ENCODE peak calls at places on chromosome X, in four cellular contexts. One of them, this sample, is unnamed.

GRCh38 chrX:153600032-153600373 is 1.1 kb upstream of the CCNQ start:
- DNase-seq in stimulated activated CD4-positive, alpha-beta T cell treated with anti-CD3 and anti-CD28 coated beads, Interleukin-15, amount 100 ng/mL, for 1 hour: no peak
- DNase-seq in fibroblast of mammary gland: no peak
- DNase-seq in SW480: no peak
- DNase-seq in this sample: peak

GRCh38 chrX:103918584-103919335 is 43.7 kb upstream of the TMSB15B start:
- DNase-seq in stimulated activated CD4-positive, alpha-beta T cell treated with anti-CD3 and anti-CD28 coated beads, Interleukin-15, amount 100 ng/mL, for 1 hour: peak
- DNase-seq in fibroblast of mammary gland: peak
- DNase-seq in SW480: peak
- DNase-seq in this sample: peak

GRCh38 chrX:91414710-91415109 is 19.9 kb upstream of the PABPC5 start:
- DNase-seq in stimulated activated CD4-positive, alpha-beta T cell treated with anti-CD3 and anti-CD28 coated beads, Interleukin-15, amount 100 ng/mL, for 1 hour: no peak
- DNase-seq in SW480: no peak
- DNase-seq in fibroblast of mammary gland: peak
- DNase-seq in this sample: peak

GRCh38 chrX:136880003-136880451 is 498 bp downstream of the RBMX start:
- DNase-seq in fibroblast of mammary gland: peak
- DNase-seq in SW480: peak
- DNase-seq in stimulated activated CD4-positive, alpha-beta T cell treated with anti-CD3 and anti-CD28 coated beads, Interleukin-15, amount 100 ng/mL, for 1 hour: peak
- DNase-seq in this sample: no peak

GRCh38 chrX:22300130-22300529 is 27.4 kb downstream of the CBLL2 start:
- DNase-seq in fibroblast of mammary gland: peak
- DNase-seq in SW480: peak
- DNase-seq in stimulated activated CD4-positive, alpha-beta T cell treated with anti-CD3 and anti-CD28 coated beads, Interleukin-15, amount 100 ng/mL, for 1 hour: no peak
- DNase-seq in this sample: peak

GRCh38 chrX:67604979-67605703 is 61.3 kb downstream of the AR start:
- DNase-seq in fibroblast of mammary gland: peak
- DNase-seq in SW480: peak
- DNase-seq in stimulated activated CD4-positive, alpha-beta T cell treated with anti-CD3 and anti-CD28 coated beads, Interleukin-15, amount 100 ng/mL, for 1 hour: no peak
- DNase-seq in this sample: peak

GRCh38 chrX:78934866-78935265 is 10.3 kb upstream of the P2RY10 start:
- DNase-seq in SW480: no peak
- DNase-seq in fibroblast of mammary gland: no peak
- DNase-seq in stimulated activated CD4-positive, alpha-beta T cell treated with anti-CD3 and anti-CD28 coated beads, Interleukin-15, amount 100 ng/mL, for 1 hour: no peak
- DNase-seq in this sample: no peak

GRCh38 chrX:149372861-149373260 is 132.2 kb downstream of the IDS start:
- DNase-seq in SW480: peak
- DNase-seq in stimulated activated CD4-positive, alpha-beta T cell treated with anti-CD3 and anti-CD28 coated beads, Interleukin-15, amount 100 ng/mL, for 1 hour: no peak
- DNase-seq in fibroblast of mammary gland: peak
- DNase-seq in this sample: peak

GRCh38 chrX:70554081-70554480 is 109.4 kb downstream of the DLG3 start:
- DNase-seq in SW480: peak
- DNase-seq in fibroblast of mammary gland: peak
- DNase-seq in stimulated activated CD4-positive, alpha-beta T cell treated with anti-CD3 and anti-CD28 coated beads, Interleukin-15, amount 100 ng/mL, for 1 hour: no peak
- DNase-seq in this sample: peak

GRCh38 chrX:132119283-132119682 is 8.5 kb downstream of the FRMD7 start:
- DNase-seq in SW480: no peak
- DNase-seq in stimulated activated CD4-positive, alpha-beta T cell treated with anti-CD3 and anti-CD28 coated beads, Interleukin-15, amount 100 ng/mL, for 1 hour: no peak
- DNase-seq in fibroblast of mammary gland: no peak
- DNase-seq in this sample: no peak

GRCh38 chrX:136176399-136176825 is 29.1 kb downstream of the FHL1 start:
- DNase-seq in fibroblast of mammary gland: peak
- DNase-seq in SW480: no peak
- DNase-seq in stimulated activated CD4-positive, alpha-beta T cell treated with anti-CD3 and anti-CD28 coated beads, Interleukin-15, amount 100 ng/mL, for 1 hour: no peak
- DNase-seq in this sample: peak

GRCh38 chrX:110248582-110248981 is 69.3 kb downstream of the AMMECR1 start:
- DNase-seq in SW480: no peak
- DNase-seq in stimulated activated CD4-positive, alpha-beta T cell treated with anti-CD3 and anti-CD28 coated beads, Interleukin-15, amount 100 ng/mL, for 1 hour: no peak
- DNase-seq in fibroblast of mammary gland: no peak
- DNase-seq in this sample: no peak

GRCh38 chrX:15269618-15270521 is at the start of gene ASB9:
- DNase-seq in SW480: peak
- DNase-seq in fibroblast of mammary gland: peak
- DNase-seq in stimulated activated CD4-positive, alpha-beta T cell treated with anti-CD3 and anti-CD28 coated beads, Interleukin-15, amount 100 ng/mL, for 1 hour: no peak
- DNase-seq in this sample: peak

GRCh38 chrX:50691820-50692219 is 122.2 kb downstream of the SHROOM4 start:
- DNase-seq in fibroblast of mammary gland: peak
- DNase-seq in SW480: peak
- DNase-seq in stimulated activated CD4-positive, alpha-beta T cell treated with anti-CD3 and anti-CD28 coated beads, Interleukin-15, amount 100 ng/mL, for 1 hour: no peak
- DNase-seq in this sample: peak

GRCh38 chrX:51955200-51955599 is 61.8 kb downstream of the MAGED1 start:
- DNase-seq in stimulated activated CD4-positive, alpha-beta T cell treated with anti-CD3 and anti-CD28 coated beads, Interleukin-15, amount 100 ng/mL, for 1 hour: no peak
- DNase-seq in SW480: peak
- DNase-seq in fibroblast of mammary gland: no peak
- DNase-seq in this sample: no peak

GRCh38 chrX:112368371-112368770 is 285.8 kb upstream of the TRPC5 start:
- DNase-seq in fibroblast of mammary gland: no peak
- DNase-seq in stimulated activated CD4-positive, alpha-beta T cell treated with anti-CD3 and anti-CD28 coated beads, Interleukin-15, amount 100 ng/mL, for 1 hour: no peak
- DNase-seq in SW480: no peak
- DNase-seq in this sample: peak

GRCh38 chrX:127112726-127113125 is 293.2 kb downstream of the PRR32 start:
- DNase-seq in fibroblast of mammary gland: no peak
- DNase-seq in stimulated activated CD4-positive, alpha-beta T cell treated with anti-CD3 and anti-CD28 coated beads, Interleukin-15, amount 100 ng/mL, for 1 hour: no peak
- DNase-seq in SW480: no peak
- DNase-seq in this sample: no peak

GRCh38 chrX:56233682-56234081 is 1.5 kb downstream of the KLF8 start:
- DNase-seq in fibroblast of mammary gland: peak
- DNase-seq in SW480: no peak
- DNase-seq in stimulated activated CD4-positive, alpha-beta T cell treated with anti-CD3 and anti-CD28 coated beads, Interleukin-15, amount 100 ng/mL, for 1 hour: no peak
- DNase-seq in this sample: peak

GRCh38 chrX:48992341-48992740 is 9.7 kb downstream of the GRIPAP1 start:
- DNase-seq in fibroblast of mammary gland: no peak
- DNase-seq in stimulated activated CD4-positive, alpha-beta T cell treated with anti-CD3 and anti-CD28 coated beads, Interleukin-15, amount 100 ng/mL, for 1 hour: no peak
- DNase-seq in SW480: no peak
- DNase-seq in this sample: no peak

GRCh38 chrX:124680287-124680686 is 333.9 kb downstream of the SH2D1A start:
- DNase-seq in SW480: no peak
- DNase-seq in fibroblast of mammary gland: no peak
- DNase-seq in stimulated activated CD4-positive, alpha-beta T cell treated with anti-CD3 and anti-CD28 coated beads, Interleukin-15, amount 100 ng/mL, for 1 hour: no peak
- DNase-seq in this sample: no peak